ENCODE peak calls at places on chromosomes 16 and 17, in six cellular contexts. Z, D, M, F, X and U are unnamed samples.

GRCh38 chr17:44086364-44087311 is 16.1 kb downstream of the G6PC3 start:
- DNase-seq in Z (peak; percentile 39), D (peak; percentile 99), M (peak; percentile 96), F (peak; percentile 53), X (peak; percentile 6), U (peak; percentile 90)

GRCh38 chr17:38752930-38753506 is 477 bp downstream of the PSMB3 start:
- DNase-seq in Z (no peak), D (no peak), M (peak; percentile 28), F (peak; percentile 71), X (no peak), U (no peak)

GRCh38 chr16:81881228-81881627 is 102.1 kb downstream of the PLCG2 start:
- DNase-seq in Z (no peak), D (no peak), M (no peak), F (no peak), X (no peak), U (no peak)

GRCh38 chr17:7179317-7180254 is at the start of gene ASGR1:
- DNase-seq in Z (no peak), D (no peak), M (no peak), F (no peak), X (no peak), U (no peak)

GRCh38 chr16:81261049-81261648 is 22.7 kb downstream of the BCO1 start:
- DNase-seq in Z (no peak), D (no peak), M (peak; percentile 40), F (no peak), X (no peak), U (peak; percentile 34)

GRCh38 chr16:2977440-2977839 is 2.8 kb downstream of the PKMYT1 start:
- DNase-seq in Z (no peak), D (no peak), M (no peak), F (no peak), X (no peak), U (no peak)

GRCh38 chr16:7962480-7962879 is 627.8 kb downstream of the TMEM114 start:
- DNase-seq in Z (no peak), D (no peak), M (no peak), F (no peak), X (no peak), U (no peak)

GRCh38 chr17:8255499-8255898 is 6.4 kb downstream of the PFAS start:
- DNase-seq in Z (no peak), D (no peak), M (peak; percentile 42), F (no peak), X (no peak), U (no peak)

GRCh38 chr16:74570412-74571301 is 36.3 kb downstream of the GLG1 start:
- DNase-seq in Z (no peak), D (no peak), M (no peak), F (no peak), X (no peak), U (no peak)

GRCh38 chr17:13244511-13244910 is 226.7 kb upstream of the ELAC2 start:
- DNase-seq in Z (no peak), D (no peak), M (no peak), F (no peak), X (no peak), U (peak; percentile 35)

GRCh38 chr17:68461589-68461988 is 4.3 kb upstream of the WIPI1 start:
- DNase-seq in Z (no peak), D (no peak), M (no peak), F (no peak), X (no peak), U (no peak)

GRCh38 chr16:89020068-89020924 is 43.3 kb upstream of the CBFA2T3 start:
- DNase-seq in Z (no peak), D (no peak), M (no peak), F (peak; percentile 47), X (no peak), U (no peak)

GRCh38 chr17:65594585-65594940 is 33.1 kb upstream of the AXIN2 start:
- DNase-seq in Z (no peak), D (peak; percentile 24), M (peak; percentile 46), F (no peak), X (no peak), U (no peak)

GRCh38 chr16:56558024-56558747 is 6.7 kb upstream of the MT4 start:
- DNase-seq in Z (no peak), D (no peak), M (peak; percentile 94), F (no peak), X (no peak), U (peak; percentile 93)

GRCh38 chr17:1108810-1109605 is 70.8 kb downstream of the ABR start:
- DNase-seq in Z (no peak), D (peak; percentile 66), M (peak; percentile 69), F (peak; percentile 94), X (peak; percentile 26), U (peak; percentile 55)

GRCh38 chr16:6977291-6977690 is 355.4 kb upstream of the RBFOX1 start:
- DNase-seq in Z (no peak), D (no peak), M (no peak), F (no peak), X (no peak), U (no peak)

GRCh38 chr17:57570740-57571344 is 174.3 kb downstream of the CCDC182 start:
- DNase-seq in Z (no peak), D (no peak), M (no peak), F (no peak), X (no peak), U (no peak)

GRCh38 chr17:81057079-81057730 is 22.3 kb downstream of the BAIAP2 start:
- DNase-seq in Z (no peak), D (no peak), M (no peak), F (no peak), X (no peak), U (peak; percentile 77)

GRCh38 chr16:26593700-26594099 is 473.0 kb upstream of the C16orf82 start:
- DNase-seq in Z (no peak), D (no peak), M (no peak), F (no peak), X (no peak), U (no peak)

GRCh38 chr16:51816929-51817328 is 665.9 kb upstream of the SALL1 start:
- DNase-seq in Z (no peak), D (peak; percentile 10), M (peak; percentile 6), F (no peak), X (no peak), U (peak; percentile 8)

GRCh38 chr16:77833906-77834599 is 45.7 kb downstream of the VAT1L start:
- DNase-seq in Z (no peak), D (peak; percentile 4), M (peak; percentile 81), F (no peak), X (no peak), U (peak; percentile 72)